ENCODE peak calls at places on chromosome 16, in ten cellular contexts. One of them, this sample, is unnamed.

GRCh38 chr16:86517652-86518258 is 7.4 kb downstream of the FOXF1 start:
- DNase-seq in pancreas: peak; percentile 37
- DNase-seq in adrenal gland: peak; percentile 49
- DNase-seq in neural progenitor cell: peak; percentile 80
- DNase-seq in tibial nerve: peak; percentile 49
- DNase-seq in A673: peak; percentile 47
- DNase-seq in ascending aorta: no peak
- DNase-seq in spleen: no peak
- DNase-seq in osteoblast: peak; percentile 97
- DNase-seq in esophagus squamous epithelium: no peak
- DNase-seq in this sample: peak; percentile 76

GRCh38 chr16:48164907-48165715 is 9.3 kb upstream of the ABCC12 start:
- DNase-seq in ascending aorta: peak; percentile 84
- DNase-seq in adrenal gland: peak; percentile 65
- DNase-seq in pancreas: peak; percentile 78
- DNase-seq in esophagus squamous epithelium: peak; percentile 12
- DNase-seq in A673: peak; percentile 67
- DNase-seq in osteoblast: peak; percentile 90
- DNase-seq in tibial nerve: peak; percentile 57
- DNase-seq in spleen: peak; percentile 92
- DNase-seq in neural progenitor cell: peak; percentile 79
- DNase-seq in this sample: peak; percentile 86

GRCh38 chr16:74226361-74226979 is 70.1 kb upstream of the PSMD7 start:
- DNase-seq in A673: peak; percentile 62
- DNase-seq in pancreas: no peak
- DNase-seq in esophagus squamous epithelium: no peak
- DNase-seq in adrenal gland: no peak
- DNase-seq in neural progenitor cell: peak; percentile 45
- DNase-seq in tibial nerve: no peak
- DNase-seq in spleen: no peak
- DNase-seq in osteoblast: no peak
- DNase-seq in ascending aorta: no peak
- DNase-seq in this sample: no peak

GRCh38 chr16:31527617-31528287 is at the start of gene AHSP:
- DNase-seq in esophagus squamous epithelium: no peak
- DNase-seq in spleen: no peak
- DNase-seq in neural progenitor cell: no peak
- DNase-seq in osteoblast: no peak
- DNase-seq in adrenal gland: no peak
- DNase-seq in A673: no peak
- DNase-seq in ascending aorta: no peak
- DNase-seq in pancreas: no peak
- DNase-seq in tibial nerve: no peak
- DNase-seq in this sample: no peak

GRCh38 chr16:56941092-56941491 is 9.2 kb downstream of the HERPUD1 start:
- DNase-seq in A673: no peak
- DNase-seq in ascending aorta: no peak
- DNase-seq in pancreas: no peak
- DNase-seq in adrenal gland: no peak
- DNase-seq in osteoblast: no peak
- DNase-seq in esophagus squamous epithelium: no peak
- DNase-seq in spleen: peak; percentile 3
- DNase-seq in tibial nerve: no peak
- DNase-seq in neural progenitor cell: no peak
- DNase-seq in this sample: no peak

GRCh38 chr16:12290165-12290564 is 313.6 kb downstream of the SNX29 start:
- DNase-seq in neural progenitor cell: no peak
- DNase-seq in adrenal gland: no peak
- DNase-seq in A673: no peak
- DNase-seq in spleen: no peak
- DNase-seq in osteoblast: peak; percentile 29
- DNase-seq in tibial nerve: no peak
- DNase-seq in ascending aorta: no peak
- DNase-seq in esophagus squamous epithelium: no peak
- DNase-seq in pancreas: no peak
- DNase-seq in this sample: no peak

GRCh38 chr16:72425571-72426341 is 253.8 kb upstream of the PMFBP1 start:
- DNase-seq in neural progenitor cell: no peak
- DNase-seq in adrenal gland: no peak
- DNase-seq in tibial nerve: no peak
- DNase-seq in pancreas: no peak
- DNase-seq in A673: peak; percentile 57
- DNase-seq in esophagus squamous epithelium: no peak
- DNase-seq in ascending aorta: no peak
- DNase-seq in osteoblast: no peak
- DNase-seq in spleen: no peak
- DNase-seq in this sample: no peak

GRCh38 chr16:69741951-69742904 is 12.5 kb downstream of the NOB1 start:
- DNase-seq in pancreas: peak; percentile 56
- DNase-seq in A673: no peak
- DNase-seq in tibial nerve: peak; percentile 86
- DNase-seq in neural progenitor cell: no peak
- DNase-seq in spleen: peak; percentile 80
- DNase-seq in adrenal gland: peak; percentile 85
- DNase-seq in esophagus squamous epithelium: no peak
- DNase-seq in ascending aorta: peak; percentile 75
- DNase-seq in osteoblast: no peak
- DNase-seq in this sample: no peak

GRCh38 chr16:15737140-15737644 is 87.1 kb downstream of the NDE1 start:
- DNase-seq in spleen: no peak
- DNase-seq in ascending aorta: no peak
- DNase-seq in adrenal gland: no peak
- DNase-seq in pancreas: no peak
- DNase-seq in osteoblast: no peak
- DNase-seq in neural progenitor cell: no peak
- DNase-seq in tibial nerve: no peak
- DNase-seq in esophagus squamous epithelium: no peak
- DNase-seq in A673: no peak
- DNase-seq in this sample: no peak
- H3K4me1 ChIP-seq in spleen: no peaks in the 10 kb centered on the region
- H3K4me1 ChIP-seq in ascending aorta: no peaks in the 10 kb centered on the region
- H3K4me1 ChIP-seq in adrenal gland: no peaks in the 10 kb centered on the region
- H3K4me1 ChIP-seq in pancreas: no peaks in the 10 kb centered on the region
- H3K4me1 ChIP-seq in osteoblast: peaks cover 7% of the 10 kb centered on the region
- H3K4me1 ChIP-seq in neural progenitor cell: no peaks in the 10 kb centered on the region
- H3K4me1 ChIP-seq in tibial nerve: no peaks in the 10 kb centered on the region
- H3K4me1 ChIP-seq in esophagus squamous epithelium: no peaks in the 10 kb centered on the region
- H3K4me1 ChIP-seq in A673: no peaks in the 10 kb centered on the region
- H3K4me1 ChIP-seq in this sample: no peaks in the 10 kb centered on the region

GRCh38 chr16:9125658-9126492 is 34.4 kb downstream of the HAPSTR1 start:
- DNase-seq in osteoblast: peak; percentile 67
- DNase-seq in pancreas: no peak
- DNase-seq in esophagus squamous epithelium: no peak
- DNase-seq in tibial nerve: no peak
- DNase-seq in spleen: no peak
- DNase-seq in A673: no peak
- DNase-seq in ascending aorta: peak; percentile 33
- DNase-seq in adrenal gland: no peak
- DNase-seq in neural progenitor cell: no peak
- DNase-seq in this sample: no peak

GRCh38 chr16:9124444-9124843 is 33.0 kb downstream of the HAPSTR1 start:
- DNase-seq in A673: no peak
- DNase-seq in ascending aorta: peak; percentile 40
- DNase-seq in esophagus squamous epithelium: no peak
- DNase-seq in pancreas: peak; percentile 10
- DNase-seq in adrenal gland: no peak
- DNase-seq in spleen: peak; percentile 63
- DNase-seq in tibial nerve: no peak
- DNase-seq in neural progenitor cell: no peak
- DNase-seq in osteoblast: no peak
- DNase-seq in this sample: no peak

GRCh38 chr16:9123871-9124270 is 32.4 kb downstream of the HAPSTR1 start:
- DNase-seq in neural progenitor cell: no peak
- DNase-seq in adrenal gland: peak; percentile 40
- DNase-seq in tibial nerve: no peak
- DNase-seq in ascending aorta: peak; percentile 75
- DNase-seq in osteoblast: peak; percentile 81
- DNase-seq in A673: peak; percentile 30
- DNase-seq in spleen: peak; percentile 93
- DNase-seq in esophagus squamous epithelium: no peak
- DNase-seq in pancreas: peak; percentile 70
- DNase-seq in this sample: no peak

GRCh38 chr16:9126609-9127008 is 35.2 kb downstream of the HAPSTR1 start:
- DNase-seq in osteoblast: peak; percentile 54
- DNase-seq in tibial nerve: no peak
- DNase-seq in A673: no peak
- DNase-seq in esophagus squamous epithelium: no peak
- DNase-seq in spleen: no peak
- DNase-seq in ascending aorta: no peak
- DNase-seq in pancreas: no peak
- DNase-seq in neural progenitor cell: no peak
- DNase-seq in adrenal gland: no peak
- DNase-seq in this sample: no peak

DNA sequence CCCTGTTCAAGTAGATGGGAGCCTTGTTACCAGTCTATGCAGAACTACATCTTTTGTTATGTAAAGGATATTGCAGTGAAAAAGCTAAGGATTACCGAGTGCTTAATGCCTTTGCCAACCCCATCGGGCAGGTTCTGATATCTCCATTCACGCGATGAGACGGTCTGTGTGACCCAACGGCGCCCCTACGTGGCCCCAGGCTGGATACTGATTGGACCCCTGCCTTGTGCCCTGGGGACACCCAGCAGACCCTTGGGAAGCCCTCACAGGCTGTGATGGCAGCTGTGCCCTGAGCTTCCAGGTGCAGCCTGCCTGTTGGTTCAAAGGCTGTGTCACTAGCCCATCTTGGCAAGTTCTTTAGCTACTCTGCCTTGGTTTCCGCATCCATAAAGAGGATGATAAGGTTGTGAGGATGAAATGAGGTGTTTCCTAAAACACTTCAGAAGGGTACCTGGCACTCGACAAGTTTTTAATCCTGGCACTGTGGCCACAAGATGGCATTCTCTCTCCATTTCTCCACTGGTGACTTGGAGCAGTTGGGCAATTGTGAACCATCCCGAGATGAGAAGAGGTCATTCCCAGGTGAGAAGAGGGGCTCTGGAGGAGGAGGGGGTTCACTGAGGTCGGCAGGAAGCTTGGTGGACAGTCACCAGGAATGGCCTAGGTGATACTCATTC is 33.6 kb downstream of the HAPSTR1 start:
- DNase-seq in neural progenitor cell: no peak
- DNase-seq in ascending aorta: peak; percentile 57
- DNase-seq in A673: no peak
- DNase-seq in adrenal gland: no peak
- DNase-seq in tibial nerve: no peak
- DNase-seq in esophagus squamous epithelium: no peak
- DNase-seq in pancreas: peak; percentile 14
- DNase-seq in osteoblast: no peak
- DNase-seq in spleen: no peak
- DNase-seq in this sample: no peak
- H3K4me1 ChIP-seq in neural progenitor cell: no peaks in the 10 kb centered on the region
- H3K4me1 ChIP-seq in ascending aorta: peaks cover 14% of the 10 kb centered on the region
- H3K4me1 ChIP-seq in A673: peaks cover 27% of the 10 kb centered on the region
- H3K4me1 ChIP-seq in adrenal gland: no peaks in the 10 kb centered on the region
- H3K4me1 ChIP-seq in tibial nerve: peaks cover 13% of the 10 kb centered on the region
- H3K4me1 ChIP-seq in esophagus squamous epithelium: peaks cover 31% of the 10 kb centered on the region
- H3K4me1 ChIP-seq in pancreas: no peaks in the 10 kb centered on the region
- H3K4me1 ChIP-seq in osteoblast: peaks cover 40% of the 10 kb centered on the region
- H3K4me1 ChIP-seq in spleen: peaks cover 19% of the 10 kb centered on the region
- H3K4me1 ChIP-seq in this sample: no peaks in the 10 kb centered on the region

GRCh38 chr16:17511340-17511739 is 40.6 kb upstream of the XYLT1 start:
- DNase-seq in ascending aorta: no peak
- DNase-seq in adrenal gland: no peak
- DNase-seq in tibial nerve: no peak
- DNase-seq in osteoblast: peak; percentile 92
- DNase-seq in esophagus squamous epithelium: no peak
- DNase-seq in A673: no peak
- DNase-seq in spleen: no peak
- DNase-seq in pancreas: no peak
- DNase-seq in neural progenitor cell: no peak
- DNase-seq in this sample: no peak

GRCh38 chr16:17510532-17510931 is 39.8 kb upstream of the XYLT1 start:
- DNase-seq in adrenal gland: no peak
- DNase-seq in pancreas: no peak
- DNase-seq in spleen: no peak
- DNase-seq in osteoblast: no peak
- DNase-seq in neural progenitor cell: no peak
- DNase-seq in ascending aorta: no peak
- DNase-seq in esophagus squamous epithelium: no peak
- DNase-seq in tibial nerve: no peak
- DNase-seq in A673: no peak
- DNase-seq in this sample: no peak

GRCh38 chr16:17509194-17509593 is 38.4 kb upstream of the XYLT1 start:
- DNase-seq in neural progenitor cell: no peak
- DNase-seq in adrenal gland: no peak
- DNase-seq in A673: no peak
- DNase-seq in osteoblast: peak; percentile 76
- DNase-seq in ascending aorta: no peak
- DNase-seq in tibial nerve: no peak
- DNase-seq in pancreas: no peak
- DNase-seq in esophagus squamous epithelium: no peak
- DNase-seq in spleen: no peak
- DNase-seq in this sample: peak; percentile 53

GRCh38 chr16:17515421-17516210 is 44.9 kb upstream of the XYLT1 start:
- DNase-seq in adrenal gland: no peak
- DNase-seq in esophagus squamous epithelium: no peak
- DNase-seq in neural progenitor cell: no peak
- DNase-seq in tibial nerve: no peak
- DNase-seq in A673: no peak
- DNase-seq in ascending aorta: no peak
- DNase-seq in spleen: no peak
- DNase-seq in osteoblast: peak; percentile 88
- DNase-seq in pancreas: no peak
- DNase-seq in this sample: no peak

DNA sequence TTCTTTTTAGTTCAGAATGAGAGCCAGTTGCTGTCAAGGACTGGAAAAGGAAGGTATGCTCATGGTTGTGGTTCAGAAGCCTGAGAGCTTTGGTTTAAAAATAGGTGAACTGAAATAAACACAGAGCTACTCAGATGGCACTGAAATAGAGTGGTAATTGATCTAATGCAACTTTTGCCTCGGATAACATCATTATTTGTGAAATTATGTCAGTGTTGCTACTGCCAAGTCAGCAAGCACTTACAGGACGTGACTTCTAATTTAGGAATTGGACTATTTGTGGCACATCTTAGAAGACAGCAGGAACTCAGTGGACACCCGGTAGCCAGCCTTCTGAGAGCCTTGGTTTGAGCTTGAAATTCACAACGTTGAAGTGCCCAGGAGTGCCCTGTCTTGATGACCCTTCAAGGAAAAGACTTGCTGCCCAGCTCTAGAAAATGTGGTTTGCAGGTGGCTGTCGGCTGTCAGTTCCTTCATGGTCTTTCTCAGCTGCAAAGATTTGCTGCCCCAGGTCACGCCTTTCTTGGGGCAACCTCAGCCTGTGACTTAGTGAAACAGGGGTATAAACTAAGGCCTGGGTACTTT is 42.0 kb upstream of the XYLT1 start:
- DNase-seq in osteoblast: peak; percentile 79
- DNase-seq in tibial nerve: no peak
- DNase-seq in ascending aorta: no peak
- DNase-seq in pancreas: no peak
- DNase-seq in A673: no peak
- DNase-seq in spleen: no peak
- DNase-seq in esophagus squamous epithelium: no peak
- DNase-seq in adrenal gland: no peak
- DNase-seq in neural progenitor cell: no peak
- DNase-seq in this sample: no peak
- H3K4me1 ChIP-seq in osteoblast: peaks cover 51% of the 10 kb centered on the region
- H3K4me1 ChIP-seq in tibial nerve: no peaks in the 10 kb centered on the region
- H3K4me1 ChIP-seq in ascending aorta: no peaks in the 10 kb centered on the region
- H3K4me1 ChIP-seq in pancreas: no peaks in the 10 kb centered on the region
- H3K4me1 ChIP-seq in A673: no peaks in the 10 kb centered on the region
- H3K4me1 ChIP-seq in spleen: no peaks in the 10 kb centered on the region
- H3K4me1 ChIP-seq in esophagus squamous epithelium: no peaks in the 10 kb centered on the region
- H3K4me1 ChIP-seq in adrenal gland: no peaks in the 10 kb centered on the region
- H3K4me1 ChIP-seq in neural progenitor cell: no peaks in the 10 kb centered on the region
- H3K4me1 ChIP-seq in this sample: peaks cover 3% of the 10 kb centered on the region

GRCh38 chr16:25011891-25012499 is 3.2 kb downstream of the ARHGAP17 start:
- DNase-seq in adrenal gland: no peak
- DNase-seq in ascending aorta: no peak
- DNase-seq in osteoblast: no peak
- DNase-seq in esophagus squamous epithelium: no peak
- DNase-seq in spleen: no peak
- DNase-seq in neural progenitor cell: no peak
- DNase-seq in pancreas: no peak
- DNase-seq in A673: no peak
- DNase-seq in tibial nerve: no peak
- DNase-seq in this sample: no peak

GRCh38 chr16:25012525-25012991 is 2.6 kb downstream of the ARHGAP17 start:
- DNase-seq in tibial nerve: no peak
- DNase-seq in ascending aorta: no peak
- DNase-seq in spleen: no peak
- DNase-seq in esophagus squamous epithelium: no peak
- DNase-seq in adrenal gland: peak; percentile 35
- DNase-seq in pancreas: no peak
- DNase-seq in A673: no peak
- DNase-seq in osteoblast: peak; percentile 94
- DNase-seq in neural progenitor cell: no peak
- DNase-seq in this sample: peak; percentile 24

GRCh38 chr16:25013049-25013448 is 2.1 kb downstream of the ARHGAP17 start:
- DNase-seq in neural progenitor cell: no peak
- DNase-seq in tibial nerve: no peak
- DNase-seq in spleen: no peak
- DNase-seq in pancreas: no peak
- DNase-seq in osteoblast: no peak
- DNase-seq in adrenal gland: no peak
- DNase-seq in ascending aorta: no peak
- DNase-seq in A673: no peak
- DNase-seq in esophagus squamous epithelium: no peak
- DNase-seq in this sample: no peak

GRCh38 chr16:25013751-25014499 is 1.2 kb downstream of the ARHGAP17 start:
- DNase-seq in neural progenitor cell: no peak
- DNase-seq in pancreas: no peak
- DNase-seq in ascending aorta: no peak
- DNase-seq in A673: no peak
- DNase-seq in adrenal gland: no peak
- DNase-seq in esophagus squamous epithelium: no peak
- DNase-seq in osteoblast: no peak
- DNase-seq in spleen: no peak
- DNase-seq in tibial nerve: no peak
- DNase-seq in this sample: no peak

GRCh38 chr16:25014500-25015147 is 545 bp downstream of the ARHGAP17 start:
- DNase-seq in tibial nerve: no peak
- DNase-seq in esophagus squamous epithelium: no peak
- DNase-seq in ascending aorta: peak; percentile 71
- DNase-seq in A673: peak; percentile 62
- DNase-seq in osteoblast: peak; percentile 54
- DNase-seq in neural progenitor cell: peak; percentile 77
- DNase-seq in adrenal gland: peak; percentile 54
- DNase-seq in pancreas: peak; percentile 55
- DNase-seq in spleen: peak; percentile 91
- DNase-seq in this sample: no peak
- H3K4me1 ChIP-seq in tibial nerve: peaks cover 47% of the 10 kb centered on the region
- H3K4me1 ChIP-seq in esophagus squamous epithelium: peaks cover 22% of the 10 kb centered on the region
- H3K4me1 ChIP-seq in ascending aorta: peaks cover 8% of the 10 kb centered on the region
- H3K4me1 ChIP-seq in A673: peaks cover 44% of the 10 kb centered on the region
- H3K4me1 ChIP-seq in osteoblast: peaks cover 51% of the 10 kb centered on the region
- H3K4me1 ChIP-seq in neural progenitor cell: peaks cover 8% of the 10 kb centered on the region
- H3K4me1 ChIP-seq in adrenal gland: peaks cover 23% of the 10 kb centered on the region
- H3K4me1 ChIP-seq in pancreas: peaks cover 16% of the 10 kb centered on the region
- H3K4me1 ChIP-seq in spleen: peaks cover 59% of the 10 kb centered on the region
- H3K4me1 ChIP-seq in this sample: peaks cover 39% of the 10 kb centered on the region

This sample was measured in Caco-2.